ENCODE peak calls at places on chromosomes 12 and 14, in four cellular contexts. T is HepG2, Y is K562, G is A549. N is an unnamed sample.

GRCh38 chr12:55624056-55624455 is 12.6 kb upstream of the OR10P1 start:
- DNase-seq in T (no peak), Y (no peak), G (no peak), N (no peak)

GRCh38 chr12:22100952-22101748 is 55.1 kb downstream of the CMAS start:
- DNase-seq in T (peak), Y (no peak), G (no peak), N (peak)

GRCh38 chr14:78227466-78228077 is 57.4 kb downstream of the NRXN3 start:
- DNase-seq in T (no peak), Y (no peak), G (no peak), N (peak)

GRCh38 chr12:131917139-131917710 is 11.9 kb upstream of the PUS1 start:
- DNase-seq in T (no peak), Y (no peak), G (no peak), N (no peak)

GRCh38 chr12:33182485-33182884 is 257.1 kb downstream of the SYT10 start:
- DNase-seq in T (no peak), Y (no peak), G (no peak), N (no peak)

GRCh38 chr12:46357438-46358324 is 14.9 kb downstream of the SLC38A2 start:
- DNase-seq in T (peak), Y (no peak), G (no peak), N (no peak)

GRCh38 chr14:101259748-101260147 is 301.5 kb upstream of the DIO3 start:
- DNase-seq in T (no peak), Y (no peak), G (no peak), N (no peak)

GRCh38 chr14:91205449-91205848 is 39.1 kb downstream of the GPR68 start:
- DNase-seq in T (no peak), Y (no peak), G (no peak), N (no peak)

GRCh38 chr14:69154779-69155178 is 1.9 kb upstream of the DCAF5 start:
- DNase-seq in T (peak), Y (no peak), G (peak), N (no peak)

GRCh38 chr14:61698216-61698980 is 3.1 kb downstream of the HIF1A start:
- DNase-seq in T (no peak), Y (no peak), G (no peak), N (no peak)

GRCh38 chr12:69662764-69663163 is 36.3 kb downstream of the BEST3 start:
- DNase-seq in T (no peak), Y (no peak), G (no peak), N (no peak)

GRCh38 chr14:102125546-102125945 is 14.2 kb upstream of the WDR20 start:
- DNase-seq in T (no peak), Y (no peak), G (peak), N (no peak)

GRCh38 chr12:119148049-119148448 is 30.7 kb upstream of the HSPB8 start:
- DNase-seq in T (no peak), Y (no peak), G (no peak), N (no peak)

GRCh38 chr12:117967043-117967442 is 1.7 kb downstream of the KSR2 start:
- DNase-seq in T (no peak), Y (no peak), G (no peak), N (no peak)

GRCh38 chr12:117967512-117967911 is 1.3 kb downstream of the KSR2 start:
- DNase-seq in T (no peak), Y (no peak), G (no peak), N (no peak)

GRCh38 chr12:117968826-117969659 is at the start of gene KSR2:
- DNase-seq in T (peak), Y (peak), G (peak), N (peak)

GRCh38 chr12:117968084-117968789 is 553 bp downstream of the KSR2 start:
- DNase-seq in T (no peak), Y (no peak), G (no peak), N (no peak)

GRCh38 chr12:117966511-117966910 is 2.3 kb downstream of the KSR2 start:
- DNase-seq in T (no peak), Y (no peak), G (no peak), N (no peak)
- TF ChIP-seq NR3C1 in T (no peak), Y (no peak), G (no peak), N (no peak)

GRCh38 chr14:32363761-32364160 is 34.7 kb downstream of the AKAP6 start:
- DNase-seq in T (no peak), Y (no peak), G (no peak), N (no peak)
- TF ChIP-seq NR3C1 in T (no peak), Y (no peak), G (no peak), N (no peak)

DNA sequence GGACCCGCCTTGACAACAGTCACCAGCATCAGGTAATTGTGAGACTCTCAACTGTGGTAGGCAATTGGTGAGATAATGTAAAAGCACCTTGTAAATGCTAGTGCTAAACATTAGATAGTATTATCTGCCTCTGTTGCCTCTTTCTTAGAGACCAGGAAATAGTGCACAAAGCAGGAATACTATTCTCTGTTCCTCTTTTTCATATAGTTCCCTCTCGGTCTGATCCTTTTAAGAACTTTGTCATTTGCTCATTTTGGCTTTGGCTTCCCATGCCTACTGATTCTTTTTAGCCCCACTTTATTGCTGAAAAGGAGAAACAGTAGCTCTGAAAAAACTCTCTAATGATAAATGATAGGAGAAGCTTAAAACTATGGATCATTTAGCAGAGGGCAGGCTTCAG is 17.6 kb downstream of the CHPT1 start:
- DNase-seq in T (no peak), Y (no peak), G (no peak), N (no peak)
- TF ChIP-seq NR3C1 in T (no peak), Y (no peak), G (no peak), N (no peak)

DNA sequence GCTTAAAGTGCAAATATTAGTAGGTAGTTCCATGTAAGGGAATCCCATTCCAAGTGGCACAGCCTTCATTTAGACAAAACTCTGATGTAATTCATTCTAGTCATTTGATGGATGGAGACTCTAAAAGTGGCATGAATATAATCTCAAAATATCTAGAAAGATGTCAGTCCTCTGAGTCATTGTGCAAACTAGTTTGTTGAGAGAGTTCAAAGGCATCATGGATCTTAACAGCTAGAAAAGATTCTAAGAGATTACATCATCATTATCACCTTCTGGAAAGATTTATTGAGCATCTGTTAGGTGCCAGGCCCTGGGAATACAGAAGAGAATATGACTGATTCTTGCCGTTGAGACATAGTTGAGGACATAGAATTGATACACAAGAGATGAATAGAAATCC is 30.7 kb downstream of the CRADD start:
- DNase-seq in T (peak), Y (no peak), G (peak), N (no peak)
- TF ChIP-seq NR3C1 in T (no peak), Y (no peak), G (no peak), N (no peak)

DNA sequence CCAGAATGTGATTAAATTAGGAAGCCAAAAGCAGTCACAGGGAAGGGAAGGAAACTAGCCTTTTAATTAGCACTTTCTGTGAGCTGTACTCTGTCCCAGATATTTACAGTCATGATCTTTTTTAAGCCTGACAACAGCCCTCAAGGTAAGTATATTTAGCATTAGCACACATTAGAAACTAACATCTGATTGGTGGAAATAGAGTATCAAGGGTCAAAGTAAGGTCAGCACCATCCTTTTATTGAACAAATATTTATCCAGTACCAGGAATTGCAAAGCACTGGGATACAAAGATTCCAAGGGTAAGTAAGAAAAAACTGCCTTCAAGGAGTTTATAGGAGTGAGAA is 28.2 kb downstream of the RPGRIP1 start:
- DNase-seq in T (peak), Y (peak), G (no peak), N (no peak)
- TF ChIP-seq NR3C1 in T (no peak), Y (no peak), G (no peak), N (no peak)

DNA sequence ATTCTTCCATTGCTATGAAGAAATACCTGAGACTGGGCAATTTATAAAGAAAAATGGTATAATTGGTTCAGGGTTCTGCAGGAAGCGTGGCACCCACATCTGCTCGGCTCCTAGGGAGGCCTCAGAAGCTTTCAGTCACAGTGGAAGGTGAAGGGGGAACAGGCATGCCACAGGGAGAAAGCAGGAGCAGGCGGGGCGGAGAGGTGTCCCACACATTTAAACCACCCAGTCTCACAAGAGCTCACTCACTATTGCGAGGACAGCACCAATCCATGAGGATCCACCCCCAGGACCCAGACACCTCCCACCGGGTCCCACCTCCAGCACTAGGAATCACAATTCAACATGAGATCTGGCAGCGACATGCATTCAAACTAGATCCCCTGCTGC is 56.0 kb upstream of the C14orf180 start:
- DNase-seq in T (no peak), Y (no peak), G (no peak), N (no peak)
- TF ChIP-seq NR3C1 in T (no peak), Y (no peak), G (no peak), N (no peak)

DNA sequence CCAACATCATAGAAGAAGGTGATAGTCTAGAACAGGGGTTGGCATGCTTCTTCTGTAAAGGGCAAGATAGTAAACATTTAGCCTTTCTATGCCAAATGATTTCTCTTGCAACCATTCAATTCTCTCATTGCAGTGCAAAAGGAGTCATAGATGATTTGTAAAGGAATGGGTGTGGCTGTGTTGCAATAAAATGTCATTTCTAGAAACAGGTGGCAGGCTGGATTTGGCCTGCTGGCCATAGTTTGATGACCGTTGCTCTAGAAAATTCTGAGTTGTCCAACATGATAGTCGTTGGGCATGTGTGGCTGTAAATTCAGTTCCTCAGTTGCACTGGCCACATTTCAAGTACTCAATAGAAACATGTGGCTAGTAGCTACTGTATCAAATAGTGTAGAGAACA is 21.7 kb downstream of the SMCO2 start:
- DNase-seq in T (no peak), Y (no peak), G (no peak), N (no peak)
- TF ChIP-seq NR3C1 in T (no peak), Y (no peak), G (no peak), N (no peak)

GRCh38 chr14:39740454-39740853 is 308.2 kb upstream of the FBXO33 start:
- DNase-seq in T (no peak), Y (no peak), G (no peak), N (no peak)
- TF ChIP-seq NR3C1 in T (no peak), Y (no peak), G (no peak), N (no peak)

GRCh38 chr12:66960704-66961690 is 282.1 kb upstream of the GRIP1 start:
- DNase-seq in T (no peak), Y (no peak), G (no peak), N (no peak)

GRCh38 chr12:66963901-66964300 is 285.0 kb upstream of the GRIP1 start:
- DNase-seq in T (no peak), Y (no peak), G (no peak), N (no peak)

GRCh38 chr12:66965613-66966012 is 286.7 kb upstream of the GRIP1 start:
- DNase-seq in T (no peak), Y (no peak), G (no peak), N (no peak)

GRCh38 chr12:66962316-66962715 is 283.4 kb upstream of the GRIP1 start:
- DNase-seq in T (no peak), Y (no peak), G (no peak), N (no peak)

DNA sequence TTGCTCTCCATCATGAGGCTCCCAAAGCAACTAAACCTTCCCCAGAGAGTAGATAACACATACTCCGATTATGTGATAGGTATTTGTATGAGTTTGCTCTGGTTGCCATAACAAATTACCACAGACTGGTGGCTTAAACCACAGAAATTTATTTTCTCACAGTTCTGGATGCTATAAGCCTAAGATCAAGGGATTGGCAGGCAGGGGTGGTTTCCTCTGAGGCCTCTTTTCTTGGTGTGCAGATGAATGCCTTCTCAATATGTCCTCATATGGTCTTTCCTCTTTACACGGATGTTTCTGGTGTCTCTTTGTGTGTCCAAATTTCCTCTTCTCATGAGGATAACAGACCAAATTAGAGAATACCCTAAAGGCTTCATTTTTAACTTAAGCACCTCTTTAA is 285.8 kb upstream of the GRIP1 start:
- DNase-seq in T (no peak), Y (no peak), G (no peak), N (no peak)
- TF ChIP-seq NR3C1 in T (no peak), Y (no peak), G (no peak), N (no peak)

GRCh38 chr14:68027276-68027675 is 207.7 kb downstream of the RAD51B start:
- DNase-seq in T (no peak), Y (no peak), G (no peak), N (no peak)
- TF ChIP-seq NR3C1 in T (no peak), Y (no peak), G (no peak), N (no peak)

N was measured in WTC11.